ENCODE peak calls at places on chromosomes 11 and 22, in five cellular contexts. One of them, this sample, is unnamed.

GRCh38 chr11:118313242-118313641 is 8.7 kb downstream of the CD3E start:
- DNase-seq in PC-3: no peak
- DNase-seq in foreskin fibroblast: peak
- DNase-seq in BE2C: no peak
- DNase-seq in NB4: peak
- DNase-seq in this sample: no peak

GRCh38 chr11:73106347-73106746 is 35.8 kb downstream of the FCHSD2 start:
- DNase-seq in PC-3: no peak
- DNase-seq in foreskin fibroblast: no peak
- DNase-seq in BE2C: no peak
- DNase-seq in NB4: no peak
- DNase-seq in this sample: no peak

GRCh38 chr11:95149659-95150294 is 60.1 kb downstream of the ENDOD1 start:
- DNase-seq in PC-3: peak
- DNase-seq in foreskin fibroblast: no peak
- DNase-seq in BE2C: no peak
- DNase-seq in NB4: no peak
- DNase-seq in this sample: no peak

GRCh38 chr11:109957601-109958000 is 135.6 kb upstream of the ZC3H12C start:
- DNase-seq in PC-3: no peak
- DNase-seq in foreskin fibroblast: no peak
- DNase-seq in BE2C: no peak
- DNase-seq in NB4: no peak
- DNase-seq in this sample: no peak

GRCh38 chr11:44595964-44596381 is 30.5 kb downstream of the CD82 start:
- DNase-seq in PC-3: no peak
- DNase-seq in foreskin fibroblast: no peak
- DNase-seq in BE2C: no peak
- DNase-seq in NB4: no peak
- DNase-seq in this sample: no peak

GRCh38 chr22:44225091-44225689 is 44.5 kb downstream of the PARVG start:
- DNase-seq in PC-3: no peak
- DNase-seq in foreskin fibroblast: no peak
- DNase-seq in BE2C: no peak
- DNase-seq in NB4: no peak
- DNase-seq in this sample: no peak

GRCh38 chr11:62444271-62444833 is 25.5 kb downstream of the SCGB1A1 start:
- DNase-seq in PC-3: no peak
- DNase-seq in foreskin fibroblast: peak
- DNase-seq in BE2C: peak
- DNase-seq in NB4: no peak
- DNase-seq in this sample: peak

GRCh38 chr22:19875531-19876313 is 21.0 kb upstream of the GNB1L start:
- DNase-seq in PC-3: no peak
- DNase-seq in foreskin fibroblast: no peak
- DNase-seq in BE2C: no peak
- DNase-seq in NB4: no peak
- DNase-seq in this sample: no peak

GRCh38 chr11:120574881-120575280 is 63.3 kb downstream of the GRIK4 start:
- DNase-seq in PC-3: no peak
- DNase-seq in foreskin fibroblast: no peak
- DNase-seq in BE2C: no peak
- DNase-seq in NB4: no peak
- DNase-seq in this sample: no peak

GRCh38 chr11:46330887-46331652 is 16.2 kb upstream of the DGKZ start:
- DNase-seq in PC-3: no peak
- DNase-seq in foreskin fibroblast: no peak
- DNase-seq in BE2C: no peak
- DNase-seq in NB4: peak
- DNase-seq in this sample: no peak

GRCh38 chr11:3840289-3840869 is 380 bp downstream of the RHOG start:
- DNase-seq in PC-3: no peak
- DNase-seq in foreskin fibroblast: peak
- DNase-seq in BE2C: no peak
- DNase-seq in NB4: peak
- DNase-seq in this sample: no peak

GRCh38 chr11:46294365-46295309 is 17.2 kb downstream of the CREB3L1 start:
- DNase-seq in PC-3: peak
- DNase-seq in foreskin fibroblast: peak
- DNase-seq in BE2C: no peak
- DNase-seq in NB4: no peak
- DNase-seq in this sample: peak

GRCh38 chr11:12674936-12675696 is 895 bp downstream of the TEAD1 start:
- DNase-seq in PC-3: no peak
- DNase-seq in foreskin fibroblast: peak
- DNase-seq in BE2C: no peak
- DNase-seq in NB4: no peak
- DNase-seq in this sample: no peak

GRCh38 chr11:129853508-129854228 is 38.0 kb downstream of the TMEM45B start:
- DNase-seq in PC-3: peak
- DNase-seq in foreskin fibroblast: peak
- DNase-seq in BE2C: no peak
- DNase-seq in NB4: peak
- DNase-seq in this sample: no peak

GRCh38 chr22:10727393-10727792 is 4800.6 kb upstream of the OR11H1 start:
- DNase-seq in PC-3: no peak
- DNase-seq in foreskin fibroblast: no peak
- DNase-seq in BE2C: no peak
- DNase-seq in NB4: no peak
- DNase-seq in this sample: no peak

GRCh38 chr11:2137202-2138071 is 1.8 kb downstream of the IGF2 start:
- DNase-seq in PC-3: peak
- DNase-seq in foreskin fibroblast: peak
- DNase-seq in BE2C: peak
- DNase-seq in NB4: no peak
- DNase-seq in this sample: peak

GRCh38 chr22:26848244-26848920 is 191.0 kb downstream of the MIAT start:
- DNase-seq in PC-3: no peak
- DNase-seq in foreskin fibroblast: peak
- DNase-seq in BE2C: no peak
- DNase-seq in NB4: no peak
- DNase-seq in this sample: no peak

GRCh38 chr11:64000026-64000739 is 13.9 kb downstream of the OTUB1 start:
- DNase-seq in PC-3: peak
- DNase-seq in foreskin fibroblast: peak
- DNase-seq in BE2C: no peak
- DNase-seq in NB4: no peak
- DNase-seq in this sample: peak

GRCh38 chr11:82865841-82866240 is 34.4 kb downstream of the PRCP start:
- DNase-seq in PC-3: peak
- DNase-seq in foreskin fibroblast: peak
- DNase-seq in BE2C: no peak
- DNase-seq in NB4: no peak
- DNase-seq in this sample: peak

GRCh38 chr11:1937616-1938342 is 9.4 kb upstream of the MRPL23 start:
- DNase-seq in PC-3: no peak
- DNase-seq in foreskin fibroblast: no peak
- DNase-seq in BE2C: peak
- DNase-seq in NB4: no peak
- DNase-seq in this sample: no peak

GRCh38 chr22:35620624-35621245 is 3.6 kb upstream of the MB start:
- DNase-seq in PC-3: no peak
- DNase-seq in foreskin fibroblast: peak
- DNase-seq in BE2C: peak
- DNase-seq in NB4: no peak
- DNase-seq in this sample: peak

GRCh38 chr11:126628790-126629621 is 273.5 kb downstream of the ST3GAL4 start:
- DNase-seq in PC-3: no peak
- DNase-seq in foreskin fibroblast: peak
- DNase-seq in BE2C: peak
- DNase-seq in NB4: no peak
- DNase-seq in this sample: peak

GRCh38 chr11:86442827-86443226 is 68.1 kb downstream of the CCDC81 start:
- DNase-seq in PC-3: no peak
- DNase-seq in foreskin fibroblast: no peak
- DNase-seq in BE2C: no peak
- DNase-seq in NB4: no peak
- DNase-seq in this sample: no peak

GRCh38 chr22:38864361-38865191 is 7.4 kb downstream of the CBX6 start:
- DNase-seq in PC-3: no peak
- DNase-seq in foreskin fibroblast: peak
- DNase-seq in BE2C: peak
- DNase-seq in NB4: no peak
- DNase-seq in this sample: no peak

DNA sequence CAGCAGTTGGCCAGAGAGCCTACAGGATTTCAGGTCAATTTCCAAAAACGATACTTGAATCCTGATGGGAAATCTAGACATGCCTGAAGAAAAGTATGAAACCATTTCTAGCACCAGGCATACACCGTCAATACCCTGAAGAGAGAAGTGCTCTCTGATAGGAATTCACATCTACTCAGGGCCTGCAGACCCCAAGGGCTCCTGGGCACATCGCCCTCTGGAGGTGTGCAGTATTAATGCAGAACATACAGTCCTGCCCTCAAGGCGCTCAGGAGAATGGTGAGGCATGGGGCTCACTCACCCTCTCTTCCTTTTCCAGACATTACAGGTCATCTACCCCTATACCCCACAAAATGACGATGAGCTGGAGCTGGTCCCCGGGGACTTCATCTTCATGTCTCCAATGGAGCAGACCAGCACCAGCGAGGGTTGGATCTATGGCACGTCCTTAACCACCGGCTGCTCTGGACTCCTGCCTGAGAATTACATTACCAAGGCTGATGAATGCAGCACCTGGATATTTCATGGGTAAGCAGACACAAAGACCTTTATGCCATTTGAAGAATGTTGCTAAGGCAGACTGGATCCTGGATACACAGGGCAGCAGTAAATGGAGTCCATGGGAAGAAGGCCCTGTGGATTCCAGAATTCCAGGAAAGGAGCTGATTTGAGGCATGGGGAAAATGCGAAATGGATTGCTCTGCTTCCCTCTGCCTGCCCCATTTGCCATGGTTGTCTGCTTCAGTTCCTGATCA is 49.3 kb upstream of the CRTAM start:
- DNase-seq in PC-3: no peak
- DNase-seq in foreskin fibroblast: no peak
- DNase-seq in BE2C: no peak
- DNase-seq in NB4: no peak
- DNase-seq in this sample: no peak
- TF ChIP-seq CTCF in PC-3: peak
- TF ChIP-seq CTCF in foreskin fibroblast: no peak
- TF ChIP-seq CTCF in BE2C: peak
- TF ChIP-seq CTCF in NB4: peak
- TF ChIP-seq CTCF in this sample: peak

GRCh38 chr22:24217384-24217783 is 27.5 kb downstream of the GGT5 start:
- DNase-seq in PC-3: no peak
- DNase-seq in foreskin fibroblast: no peak
- DNase-seq in BE2C: no peak
- DNase-seq in NB4: no peak
- DNase-seq in this sample: no peak
- TF ChIP-seq CTCF in PC-3: no peak
- TF ChIP-seq CTCF in foreskin fibroblast: no peak
- TF ChIP-seq CTCF in BE2C: no peak
- TF ChIP-seq CTCF in NB4: no peak
- TF ChIP-seq CTCF in this sample: no peak

DNA sequence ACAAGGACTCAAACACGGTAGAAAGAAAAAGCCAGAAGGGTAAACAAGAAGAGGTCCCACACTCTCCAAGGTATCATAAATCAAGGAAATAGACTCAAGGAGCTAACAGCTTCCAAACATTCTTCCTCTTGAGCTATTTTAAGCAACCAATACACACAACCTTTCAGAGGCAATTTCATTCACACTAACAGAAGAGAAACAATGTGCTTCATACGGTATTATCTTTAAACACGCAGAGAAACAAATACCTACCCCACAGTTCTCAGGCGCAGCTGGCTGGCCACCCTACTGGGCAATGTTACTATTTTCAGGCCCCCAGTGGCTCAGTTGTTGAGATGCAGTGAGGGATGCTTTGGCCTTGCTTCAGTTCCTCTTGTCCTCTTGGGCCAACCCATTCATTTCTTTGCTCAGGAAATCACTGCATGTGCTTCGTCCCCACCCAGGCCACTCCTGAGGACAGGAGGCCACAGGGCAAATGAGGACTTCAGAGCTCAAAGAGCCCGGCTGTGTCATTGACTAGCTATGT is 15.7 kb downstream of the ABTB2 start:
- DNase-seq in PC-3: no peak
- DNase-seq in foreskin fibroblast: no peak
- DNase-seq in BE2C: no peak
- DNase-seq in NB4: no peak
- DNase-seq in this sample: no peak
- TF ChIP-seq CTCF in PC-3: no peak
- TF ChIP-seq CTCF in foreskin fibroblast: no peak
- TF ChIP-seq CTCF in BE2C: no peak
- TF ChIP-seq CTCF in NB4: no peak
- TF ChIP-seq CTCF in this sample: no peak

DNA sequence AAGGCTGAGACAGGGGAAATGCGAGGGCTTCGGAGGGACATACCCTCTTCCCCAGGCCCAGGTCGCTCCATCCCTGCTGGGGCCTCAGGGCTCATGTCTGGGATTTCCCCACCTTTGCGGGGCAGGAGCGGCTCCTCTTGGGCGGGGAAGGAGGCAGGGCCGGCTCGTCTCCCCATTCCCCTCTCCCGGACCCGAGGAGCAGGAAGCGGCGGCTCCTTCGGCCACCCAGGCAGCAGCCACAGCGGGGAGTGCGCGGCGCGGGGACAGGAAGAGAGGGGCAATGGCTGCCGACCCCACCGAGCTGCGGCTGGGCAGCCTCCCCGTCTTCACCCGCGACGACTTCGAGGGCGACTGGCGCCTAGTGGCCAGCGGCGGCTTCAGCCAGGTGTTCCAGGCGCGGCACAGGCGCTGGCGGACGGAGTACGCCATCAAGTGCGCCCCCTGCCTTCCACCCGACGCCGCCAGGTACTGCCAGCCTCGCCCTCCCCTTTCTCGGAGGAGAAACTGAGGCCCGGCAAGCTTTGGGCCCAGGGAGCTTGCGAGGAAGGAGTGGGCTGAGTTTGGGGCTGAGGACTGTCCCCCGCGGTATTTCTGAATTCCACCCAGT is at the start of gene ANKK1:
- DNase-seq in PC-3: no peak
- DNase-seq in foreskin fibroblast: peak
- DNase-seq in BE2C: no peak
- DNase-seq in NB4: no peak
- DNase-seq in this sample: no peak
- TF ChIP-seq CTCF in PC-3: no peak
- TF ChIP-seq CTCF in foreskin fibroblast: no peak
- TF ChIP-seq CTCF in BE2C: no peak
- TF ChIP-seq CTCF in NB4: no peak
- TF ChIP-seq CTCF in this sample: no peak

GRCh38 chr22:37197451-37198289 is 9.6 kb upstream of the C1QTNF6 start:
- DNase-seq in PC-3: peak
- DNase-seq in foreskin fibroblast: peak
- DNase-seq in BE2C: peak
- DNase-seq in NB4: no peak
- DNase-seq in this sample: peak

GRCh38 chr22:37195921-37196320 is 7.9 kb upstream of the C1QTNF6 start:
- DNase-seq in PC-3: peak
- DNase-seq in foreskin fibroblast: no peak
- DNase-seq in BE2C: peak
- DNase-seq in NB4: no peak
- DNase-seq in this sample: no peak

GRCh38 chr22:37194750-37195149 is 6.7 kb upstream of the C1QTNF6 start:
- DNase-seq in PC-3: no peak
- DNase-seq in foreskin fibroblast: no peak
- DNase-seq in BE2C: no peak
- DNase-seq in NB4: no peak
- DNase-seq in this sample: no peak

GRCh38 chr22:37198290-37199102 is 10.4 kb upstream of the C1QTNF6 start:
- DNase-seq in PC-3: peak
- DNase-seq in foreskin fibroblast: peak
- DNase-seq in BE2C: peak
- DNase-seq in NB4: peak
- DNase-seq in this sample: peak

GRCh38 chr22:37196539-37197450 is 8.7 kb upstream of the C1QTNF6 start:
- DNase-seq in PC-3: peak
- DNase-seq in foreskin fibroblast: peak
- DNase-seq in BE2C: peak
- DNase-seq in NB4: no peak
- DNase-seq in this sample: peak
- TF ChIP-seq CTCF in PC-3: no peak
- TF ChIP-seq CTCF in foreskin fibroblast: peak
- TF ChIP-seq CTCF in BE2C: peak
- TF ChIP-seq CTCF in NB4: no peak
- TF ChIP-seq CTCF in this sample: peak